ENCODE peak calls at places on chromosomes 13 and 19, in ten cellular contexts. S is neural progenitor cell, L is pancreas, U is psoas muscle, Z is HL-60, Q is BE2C, T is body of pancreas, C is foreskin fibroblast, O is AG04450, P is GM06990. F is an unnamed sample.

GRCh38 chr13:97567510-97568243 is 133.7 kb downstream of the RAP2A start:
- DNase-seq in S (no peak), L (peak), U (peak), Z (no peak), Q (no peak), T (peak), C (peak), O (no peak), P (peak), F (no peak)

GRCh38 chr19:41510484-41510883 is 65.5 kb upstream of the CEACAM21 start:
- DNase-seq in S (no peak), L (no peak), U (no peak), Z (no peak), Q (no peak), T (no peak), C (no peak), O (no peak), P (no peak), F (no peak)

GRCh38 chr13:74771964-74772363 is 637.8 kb upstream of the KLF12 start:
- DNase-seq in S (no peak), L (no peak), U (no peak), Z (no peak), Q (no peak), T (no peak), C (peak), O (no peak), P (no peak), F (no peak)

GRCh38 chr19:18889949-18890745 is 5.8 kb downstream of the CERS1 start:
- DNase-seq in S (no peak), L (no peak), U (no peak), Z (no peak), Q (no peak), T (no peak), C (no peak), O (no peak), P (no peak), F (no peak)

GRCh38 chr13:73062368-73062767 is 3.6 kb downstream of the KLF5 start:
- DNase-seq in S (peak), L (no peak), U (no peak), Z (no peak), Q (no peak), T (no peak), C (no peak), O (no peak), P (no peak), F (no peak)

GRCh38 chr13:52353116-52353718 is 52.8 kb downstream of the THSD1 start:
- DNase-seq in S (no peak), L (no peak), U (no peak), Z (no peak), Q (no peak), T (no peak), C (peak), O (no peak), P (no peak), F (peak)

GRCh38 chr13:94778986-94779385 is 66.6 kb upstream of the SOX21 start:
- DNase-seq in S (no peak), L (no peak), U (no peak), Z (no peak), Q (no peak), T (no peak), C (no peak), O (no peak), P (no peak), F (no peak)

GRCh38 chr19:15154002-15154612 is 46.7 kb downstream of the NOTCH3 start:
- DNase-seq in S (peak), L (no peak), U (no peak), Z (peak), Q (peak), T (no peak), C (peak), O (no peak), P (no peak), F (no peak)

GRCh38 chr13:52127783-52128702 is 830 bp downstream of the NEK5 start:
- DNase-seq in S (peak), L (peak), U (no peak), Z (peak), Q (peak), T (peak), C (peak), O (peak), P (peak), F (no peak)

GRCh38 chr13:33096886-33097610 is 80.8 kb downstream of the KL start:
- DNase-seq in S (no peak), L (no peak), U (no peak), Z (no peak), Q (no peak), T (no peak), C (no peak), O (no peak), P (peak), F (no peak)

GRCh38 chr13:65744761-65745160 is 1485.4 kb downstream of the PCDH9 start:
- DNase-seq in S (no peak), L (no peak), U (no peak), Z (no peak), Q (no peak), T (no peak), C (peak), O (peak), P (no peak), F (no peak)

GRCh38 chr13:111143875-111144540 is 28.9 kb downstream of the ARHGEF7 start:
- DNase-seq in S (no peak), L (no peak), U (no peak), Z (no peak), Q (no peak), T (no peak), C (peak), O (no peak), P (no peak), F (no peak)

GRCh38 chr13:110421696-110422395 is 114.8 kb downstream of the COL4A2 start:
- DNase-seq in S (no peak), L (no peak), U (no peak), Z (peak), Q (no peak), T (no peak), C (peak), O (peak), P (no peak), F (no peak)

GRCh38 chr19:28949535-28949934 is 263.4 kb downstream of the UQCRFS1 start:
- DNase-seq in S (no peak), L (no peak), U (no peak), Z (no peak), Q (no peak), T (no peak), C (no peak), O (no peak), P (no peak), F (no peak)

GRCh38 chr19:47523473-47523872 is 8.6 kb upstream of the NAPA start:
- DNase-seq in S (no peak), L (no peak), U (no peak), Z (no peak), Q (peak), T (no peak), C (no peak), O (no peak), P (no peak), F (no peak)

GRCh38 chr19:51019544-51019925 is at the start of gene KLK10:
- DNase-seq in S (no peak), L (no peak), U (no peak), Z (no peak), Q (no peak), T (no peak), C (no peak), O (no peak), P (no peak), F (no peak)

GRCh38 chr19:58350001-58350801 is 3.1 kb downstream of the A1BG start:
- DNase-seq in S (no peak), L (no peak), U (no peak), Z (no peak), Q (no peak), T (no peak), C (no peak), O (no peak), P (no peak), F (no peak)
- TF ChIP-seq CTCF in S (no peak), L (no peak), U (no peak), Z (no peak), Q (no peak), T (no peak), C (no peak), O (no peak), P (no peak), F (no peak)

DNA sequence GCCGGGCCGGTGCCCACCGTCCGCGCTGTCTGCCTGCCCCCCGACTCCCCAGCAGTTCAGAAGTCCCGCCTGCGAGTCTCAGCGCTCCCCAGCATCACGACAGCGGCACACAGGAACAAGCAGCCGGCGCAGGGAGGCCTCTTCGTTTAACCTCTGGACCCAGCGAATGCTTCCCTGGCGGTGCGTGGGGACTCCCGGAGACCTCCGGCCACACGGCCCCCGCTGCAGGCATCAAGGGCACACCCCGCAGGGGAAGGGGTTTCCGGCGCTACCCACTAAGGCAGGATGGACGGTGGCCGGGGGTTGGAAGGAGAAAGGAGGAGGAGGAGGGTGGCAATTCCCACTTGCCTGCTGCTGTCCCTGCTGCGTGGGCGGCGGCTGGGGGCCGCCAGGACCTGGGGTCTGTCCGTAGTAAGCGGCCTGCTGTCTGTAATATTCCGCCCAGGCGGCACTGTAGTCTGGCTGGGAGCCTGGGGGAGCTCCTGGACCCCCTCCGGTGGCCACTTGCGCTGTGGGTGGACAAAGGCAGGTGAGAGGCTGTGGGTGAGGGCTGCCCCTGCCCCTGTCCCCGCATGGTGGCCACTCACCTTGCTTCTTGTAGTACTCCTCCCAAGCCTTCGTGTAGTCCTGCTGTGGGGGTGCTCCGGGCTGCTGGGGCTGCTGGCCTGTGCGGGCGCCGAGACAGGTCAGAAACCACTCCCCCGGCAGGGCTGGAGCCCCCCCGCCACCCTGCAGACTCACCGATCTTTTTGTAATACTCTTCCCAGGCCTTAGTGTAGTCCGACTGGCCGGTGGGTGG is 9.6 kb downstream of the KHSRP start:
- DNase-seq in S (no peak), L (no peak), U (peak), Z (no peak), Q (no peak), T (no peak), C (no peak), O (no peak), P (no peak), F (no peak)
- TF ChIP-seq CTCF in S (no peak), L (no peak), U (no peak), Z (no peak), Q (peak), T (no peak), C (no peak), O (no peak), P (no peak), F (no peak)

DNA sequence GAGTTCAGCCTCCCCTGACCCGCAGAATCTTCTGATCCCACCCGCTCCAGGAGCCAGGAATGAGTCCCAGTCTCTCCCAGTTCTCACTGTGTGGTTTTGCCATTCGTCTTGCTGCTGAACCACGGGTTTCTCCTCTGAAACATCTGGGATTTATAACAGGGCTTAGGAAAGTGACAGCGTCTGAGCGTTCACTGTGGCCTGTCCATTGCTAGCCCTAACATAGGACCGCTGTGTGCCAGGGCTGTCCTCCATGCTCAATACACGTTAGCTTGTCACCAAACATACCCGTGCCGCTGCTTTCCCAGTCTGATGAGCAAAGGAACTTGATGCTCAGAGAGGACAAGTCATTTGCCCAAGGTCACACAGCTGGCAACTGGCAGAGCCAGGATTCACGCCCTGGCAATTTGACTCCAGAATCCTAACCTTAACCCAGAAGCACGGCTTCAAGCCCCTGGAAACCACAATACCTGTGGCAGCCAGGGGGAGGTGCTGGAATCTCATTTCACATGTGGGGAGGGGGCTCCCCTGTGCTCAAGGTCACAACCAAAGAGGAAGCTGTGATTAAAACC is 1.1 kb upstream of the APOE start:
- DNase-seq in S (peak), L (no peak), U (no peak), Z (no peak), Q (no peak), T (no peak), C (peak), O (no peak), P (no peak), F (no peak)
- TF ChIP-seq CTCF in S (peak), L (no peak), U (peak), Z (no peak), Q (peak), T (no peak), C (no peak), O (peak), P (peak), F (no peak)

DNA sequence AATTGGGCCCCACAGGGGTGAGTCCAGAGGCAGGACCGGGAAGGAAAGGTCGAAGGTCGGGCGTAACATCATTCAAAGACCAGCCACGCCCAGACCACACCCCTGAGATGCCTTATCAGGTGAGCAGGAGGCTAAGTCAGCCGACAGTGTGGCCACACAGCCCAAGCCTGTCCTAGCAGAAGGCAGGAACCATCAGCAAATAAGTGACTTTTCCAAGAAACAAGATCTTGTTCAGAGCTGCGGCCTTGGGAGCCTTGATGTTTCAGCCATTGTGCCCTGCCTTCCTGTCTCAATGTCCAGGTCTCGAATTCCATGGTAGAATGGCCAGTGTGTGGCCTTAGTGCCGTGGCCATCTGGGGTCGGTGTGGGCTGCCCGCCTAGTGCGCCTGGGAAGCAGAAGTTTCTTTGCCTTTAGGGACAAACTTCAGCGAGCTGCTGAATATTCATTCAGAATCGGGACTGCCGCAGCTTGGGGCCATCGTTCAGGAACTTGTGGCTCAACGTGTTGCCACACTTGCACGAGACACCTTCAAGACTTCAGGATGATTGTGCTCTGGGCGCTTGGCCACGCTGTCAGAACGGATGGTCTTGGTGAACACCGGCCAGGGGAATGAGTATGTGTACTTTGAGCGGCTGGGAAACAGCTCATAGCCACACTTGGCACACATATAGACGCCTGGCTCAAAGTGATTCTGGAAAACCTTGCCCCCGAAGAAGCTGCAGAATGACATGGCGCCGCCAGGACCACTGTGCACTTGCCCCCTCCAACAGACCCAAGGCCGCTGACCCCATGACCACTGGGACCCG is 6.1 kb upstream of the IFNL4 start:
- DNase-seq in S (no peak), L (no peak), U (no peak), Z (no peak), Q (no peak), T (no peak), C (no peak), O (no peak), P (no peak), F (no peak)
- TF ChIP-seq CTCF in S (no peak), L (no peak), U (no peak), Z (no peak), Q (no peak), T (no peak), C (no peak), O (no peak), P (no peak), F (no peak)

DNA sequence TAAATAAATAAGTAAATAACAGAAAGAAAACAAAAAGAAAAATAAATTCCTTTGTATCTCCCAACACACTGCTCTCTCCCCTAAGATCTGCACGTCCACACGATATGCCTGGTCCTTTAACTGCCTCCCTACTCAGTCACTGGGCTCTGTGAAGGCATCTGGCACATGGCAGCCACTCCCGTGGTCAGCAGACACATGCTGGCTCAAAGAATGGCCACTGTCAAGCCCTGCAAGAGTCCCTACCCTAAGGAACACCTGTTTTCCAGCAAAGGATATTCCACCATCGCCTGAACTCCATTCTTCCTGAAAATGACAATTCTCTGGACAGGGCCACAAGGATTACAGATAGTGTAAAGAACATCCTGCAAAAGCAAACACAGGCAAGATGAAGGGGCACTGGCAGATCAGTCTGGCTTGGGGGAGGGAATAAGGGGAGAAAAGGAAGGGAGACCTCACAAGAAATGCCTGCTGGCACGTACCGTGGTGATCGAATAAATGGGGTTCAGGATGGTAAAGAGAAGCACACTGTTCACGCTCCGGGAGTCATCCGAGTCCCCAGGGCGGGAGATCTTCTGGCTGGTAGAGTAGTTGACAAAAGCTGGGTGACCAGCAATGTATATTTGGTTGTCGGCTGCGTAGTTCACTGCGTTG is 4.3 kb downstream of the HNRNPL start:
- DNase-seq in S (no peak), L (no peak), U (peak), Z (no peak), Q (no peak), T (no peak), C (no peak), O (no peak), P (no peak), F (no peak)
- TF ChIP-seq CTCF in S (no peak), L (no peak), U (no peak), Z (no peak), Q (no peak), T (no peak), C (no peak), O (no peak), P (no peak), F (no peak)

DNA sequence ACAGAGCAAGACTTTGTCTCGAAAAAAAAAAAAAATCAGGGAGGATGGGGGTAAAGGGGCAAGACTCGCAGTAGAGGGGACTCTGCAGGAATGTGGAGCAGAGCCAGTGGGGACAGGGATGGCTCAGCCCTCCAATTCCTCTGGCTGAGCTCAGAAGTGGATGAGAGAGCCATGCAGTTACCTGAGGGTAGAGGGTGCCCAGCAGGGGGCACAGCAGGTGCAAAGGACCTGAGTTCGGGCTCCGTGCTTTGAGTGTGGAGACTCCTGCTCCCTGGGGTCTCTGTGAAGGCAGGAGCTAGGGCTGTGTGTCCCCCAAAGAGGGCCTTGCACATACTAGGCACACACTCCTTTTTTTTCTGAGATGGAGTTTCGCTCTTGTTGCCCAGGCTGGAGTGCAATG is 7.7 kb downstream of the DOCK6 start:
- DNase-seq in S (no peak), L (no peak), U (no peak), Z (no peak), Q (no peak), T (no peak), C (no peak), O (no peak), P (no peak), F (no peak)
- TF ChIP-seq CTCF in S (no peak), L (no peak), U (no peak), Z (no peak), Q (peak), T (no peak), C (no peak), O (no peak), P (peak), F (no peak)

DNA sequence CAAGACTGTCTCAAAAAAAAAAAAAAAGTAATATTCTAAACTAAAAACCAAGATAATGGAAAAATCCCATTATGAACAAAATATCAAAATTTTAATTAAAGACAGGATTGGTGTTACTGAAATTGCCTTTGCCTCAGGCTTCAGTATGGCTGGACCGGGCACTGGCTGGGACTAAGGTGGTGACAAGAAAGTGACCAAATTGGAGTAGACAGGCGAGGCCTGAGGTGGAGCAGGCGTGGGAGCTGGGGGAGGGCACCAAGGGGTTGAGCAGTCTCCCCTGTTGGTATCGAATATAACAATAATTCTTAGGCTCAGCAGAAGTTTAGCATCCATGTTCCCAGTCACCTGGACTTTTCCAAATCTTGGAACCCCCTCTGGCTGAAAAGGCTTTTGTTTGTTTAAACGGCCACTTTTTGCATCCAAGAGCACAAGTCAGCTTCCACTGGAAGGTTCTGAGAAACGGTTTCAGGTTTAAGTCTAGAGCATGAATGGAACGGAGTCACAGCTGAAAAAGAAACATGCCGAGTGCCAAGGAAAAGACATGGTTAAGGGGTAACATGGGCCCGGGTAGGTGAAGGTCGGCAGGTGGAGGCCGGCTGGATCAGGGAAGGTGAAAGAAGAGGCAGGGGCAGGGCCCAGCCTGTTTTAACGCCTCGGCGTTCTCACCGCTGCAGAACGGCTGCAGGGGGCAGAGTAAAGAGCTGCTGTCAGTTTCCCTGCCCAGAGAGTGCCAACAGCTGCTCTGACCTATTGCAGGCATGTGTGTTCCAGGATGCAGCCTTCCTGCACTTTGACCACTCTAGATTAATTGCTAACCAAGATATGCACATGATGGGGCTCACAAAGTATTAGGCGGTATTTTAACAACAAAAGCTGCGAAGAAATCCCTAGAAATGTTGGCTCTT is 104.4 kb downstream of the TM9SF2 start:
- DNase-seq in S (peak), L (peak), U (peak), Z (peak), Q (peak), T (peak), C (peak), O (no peak), P (peak), F (no peak)
- TF ChIP-seq CTCF in S (peak), L (no peak), U (peak), Z (no peak), Q (peak), T (no peak), C (no peak), O (peak), P (peak), F (peak)